ENCODE peak calls at places on chromosomes 2 and 18, in ten cellular contexts. One of them, this sample, is unnamed.

GRCh38 chr2:98269274-98269673 is 77.0 kb upstream of the CNGA3 start:
- DNase-seq in foreskin fibroblast: peak; percentile 78
- DNase-seq in A549: peak; percentile 44
- DNase-seq in GM12865: peak; percentile 64
- DNase-seq in choroid plexus epithelial cell: peak; percentile 81
- DNase-seq in fibroblast of pulmonary artery: peak; percentile 70
- DNase-seq in WERI-Rb-1: peak; percentile 40
- DNase-seq in AG04450: peak; percentile 15
- DNase-seq in dorsolateral prefrontal cortex: no peak
- DNase-seq in body of pancreas: peak; percentile 31
- DNase-seq in this sample: peak; percentile 3

GRCh38 chr2:240928476-240929363 is 22.6 kb downstream of the CROCC2 start:
- DNase-seq in foreskin fibroblast: no peak
- DNase-seq in A549: no peak
- DNase-seq in GM12865: no peak
- DNase-seq in choroid plexus epithelial cell: no peak
- DNase-seq in fibroblast of pulmonary artery: no peak
- DNase-seq in WERI-Rb-1: peak; percentile 9
- DNase-seq in AG04450: no peak
- DNase-seq in dorsolateral prefrontal cortex: peak; percentile 1
- DNase-seq in body of pancreas: peak; percentile 7
- DNase-seq in this sample: no peak

GRCh38 chr18:60053747-60054304 is 154.0 kb downstream of the PMAIP1 start:
- DNase-seq in foreskin fibroblast: peak; percentile 97
- DNase-seq in A549: peak; percentile 72
- DNase-seq in GM12865: peak; percentile 52
- DNase-seq in choroid plexus epithelial cell: peak; percentile 89
- DNase-seq in fibroblast of pulmonary artery: peak; percentile 85
- DNase-seq in WERI-Rb-1: no peak
- DNase-seq in AG04450: peak; percentile 78
- DNase-seq in dorsolateral prefrontal cortex: no peak
- DNase-seq in body of pancreas: no peak
- DNase-seq in this sample: peak; percentile 64

GRCh38 chr2:12044857-12045256 is 298.4 kb downstream of the LPIN1 start:
- DNase-seq in foreskin fibroblast: no peak
- DNase-seq in A549: no peak
- DNase-seq in GM12865: peak; percentile 87
- DNase-seq in choroid plexus epithelial cell: no peak
- DNase-seq in fibroblast of pulmonary artery: no peak
- DNase-seq in WERI-Rb-1: no peak
- DNase-seq in AG04450: no peak
- DNase-seq in dorsolateral prefrontal cortex: no peak
- DNase-seq in body of pancreas: no peak
- DNase-seq in this sample: no peak

GRCh38 chr2:192190474-192190873 is 4.3 kb downstream of the TMEFF2 start:
- DNase-seq in foreskin fibroblast: peak; percentile 62
- DNase-seq in A549: peak; percentile 4
- DNase-seq in GM12865: no peak
- DNase-seq in choroid plexus epithelial cell: peak; percentile 75
- DNase-seq in fibroblast of pulmonary artery: peak; percentile 71
- DNase-seq in WERI-Rb-1: no peak
- DNase-seq in AG04450: no peak
- DNase-seq in dorsolateral prefrontal cortex: no peak
- DNase-seq in body of pancreas: no peak
- DNase-seq in this sample: peak; percentile 5

GRCh38 chr2:237614151-237614720 is 13.2 kb upstream of the LRRFIP1 start:
- DNase-seq in foreskin fibroblast: no peak
- DNase-seq in A549: no peak
- DNase-seq in GM12865: no peak
- DNase-seq in choroid plexus epithelial cell: peak; percentile 58
- DNase-seq in fibroblast of pulmonary artery: peak; percentile 77
- DNase-seq in WERI-Rb-1: no peak
- DNase-seq in AG04450: no peak
- DNase-seq in dorsolateral prefrontal cortex: no peak
- DNase-seq in body of pancreas: peak; percentile 72
- DNase-seq in this sample: no peak

GRCh38 chr2:112876971-112877361 is 34.0 kb upstream of the IL37 start:
- DNase-seq in foreskin fibroblast: no peak
- DNase-seq in A549: no peak
- DNase-seq in GM12865: no peak
- DNase-seq in choroid plexus epithelial cell: no peak
- DNase-seq in fibroblast of pulmonary artery: peak; percentile 10
- DNase-seq in WERI-Rb-1: no peak
- DNase-seq in AG04450: no peak
- DNase-seq in dorsolateral prefrontal cortex: no peak
- DNase-seq in body of pancreas: no peak
- DNase-seq in this sample: no peak

GRCh38 chr2:207504513-207505171 is 25.1 kb upstream of the CREB1 start:
- DNase-seq in foreskin fibroblast: peak; percentile 75
- DNase-seq in A549: no peak
- DNase-seq in GM12865: no peak
- DNase-seq in choroid plexus epithelial cell: peak; percentile 73
- DNase-seq in fibroblast of pulmonary artery: peak; percentile 69
- DNase-seq in WERI-Rb-1: peak; percentile 55
- DNase-seq in AG04450: no peak
- DNase-seq in dorsolateral prefrontal cortex: peak; percentile 60
- DNase-seq in body of pancreas: peak; percentile 28
- DNase-seq in this sample: peak; percentile 67

GRCh38 chr2:39532933-39533332 is 95.8 kb upstream of the MAP4K3 start:
- DNase-seq in foreskin fibroblast: no peak
- DNase-seq in A549: no peak
- DNase-seq in GM12865: no peak
- DNase-seq in choroid plexus epithelial cell: no peak
- DNase-seq in fibroblast of pulmonary artery: no peak
- DNase-seq in WERI-Rb-1: no peak
- DNase-seq in AG04450: no peak
- DNase-seq in dorsolateral prefrontal cortex: no peak
- DNase-seq in body of pancreas: no peak
- DNase-seq in this sample: no peak

GRCh38 chr2:39531220-39531777 is 94.2 kb upstream of the MAP4K3 start:
- DNase-seq in foreskin fibroblast: no peak
- DNase-seq in A549: no peak
- DNase-seq in GM12865: no peak
- DNase-seq in choroid plexus epithelial cell: no peak
- DNase-seq in fibroblast of pulmonary artery: no peak
- DNase-seq in WERI-Rb-1: no peak
- DNase-seq in AG04450: no peak
- DNase-seq in dorsolateral prefrontal cortex: no peak
- DNase-seq in body of pancreas: no peak
- DNase-seq in this sample: no peak

GRCh38 chr2:39528701-39529100 is 91.6 kb upstream of the MAP4K3 start:
- DNase-seq in foreskin fibroblast: no peak
- DNase-seq in A549: no peak
- DNase-seq in GM12865: no peak
- DNase-seq in choroid plexus epithelial cell: no peak
- DNase-seq in fibroblast of pulmonary artery: no peak
- DNase-seq in WERI-Rb-1: no peak
- DNase-seq in AG04450: no peak
- DNase-seq in dorsolateral prefrontal cortex: no peak
- DNase-seq in body of pancreas: no peak
- DNase-seq in this sample: no peak

GRCh38 chr2:39529836-39530235 is 92.8 kb upstream of the MAP4K3 start:
- DNase-seq in foreskin fibroblast: no peak
- DNase-seq in A549: no peak
- DNase-seq in GM12865: no peak
- DNase-seq in choroid plexus epithelial cell: no peak
- DNase-seq in fibroblast of pulmonary artery: no peak
- DNase-seq in WERI-Rb-1: no peak
- DNase-seq in AG04450: no peak
- DNase-seq in dorsolateral prefrontal cortex: no peak
- DNase-seq in body of pancreas: no peak
- DNase-seq in this sample: no peak

DNA sequence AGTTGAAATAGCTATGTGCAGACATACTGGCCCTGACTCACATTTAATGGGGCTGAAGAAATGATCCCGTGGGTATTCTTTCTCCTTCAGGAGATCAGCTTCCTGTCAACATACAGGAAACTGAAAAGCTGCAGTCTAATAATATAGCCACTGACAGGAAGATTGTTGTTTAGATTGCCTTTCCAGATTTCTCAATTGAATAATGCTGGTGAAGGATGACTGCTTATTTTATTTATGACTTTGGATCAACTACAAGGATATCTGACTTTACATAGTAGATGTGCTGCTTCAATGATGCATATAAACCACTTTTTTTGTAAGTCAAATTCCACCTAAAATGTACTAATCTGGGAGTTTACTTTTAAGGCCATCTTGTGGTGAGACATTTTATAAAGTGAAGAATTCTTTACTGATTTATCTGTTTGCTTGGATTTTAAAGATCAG is 93.4 kb upstream of the MAP4K3 start:
- DNase-seq in foreskin fibroblast: peak; percentile 81
- DNase-seq in A549: no peak
- DNase-seq in GM12865: no peak
- DNase-seq in choroid plexus epithelial cell: peak; percentile 86
- DNase-seq in fibroblast of pulmonary artery: peak; percentile 79
- DNase-seq in WERI-Rb-1: no peak
- DNase-seq in AG04450: no peak
- DNase-seq in dorsolateral prefrontal cortex: no peak
- DNase-seq in body of pancreas: no peak
- DNase-seq in this sample: no peak
- TF ChIP-seq CTCF in foreskin fibroblast: no peak
- TF ChIP-seq CTCF in A549: peak; percentile 31
- TF ChIP-seq CTCF in GM12865: no peak
- TF ChIP-seq CTCF in choroid plexus epithelial cell: peak; percentile 27
- TF ChIP-seq CTCF in fibroblast of pulmonary artery: peak; percentile 7
- TF ChIP-seq CTCF in WERI-Rb-1: no peak
- TF ChIP-seq CTCF in AG04450: peak; percentile 19
- TF ChIP-seq CTCF in dorsolateral prefrontal cortex: no peak
- TF ChIP-seq CTCF in body of pancreas: no peak
- TF ChIP-seq CTCF in this sample: no peak

DNA sequence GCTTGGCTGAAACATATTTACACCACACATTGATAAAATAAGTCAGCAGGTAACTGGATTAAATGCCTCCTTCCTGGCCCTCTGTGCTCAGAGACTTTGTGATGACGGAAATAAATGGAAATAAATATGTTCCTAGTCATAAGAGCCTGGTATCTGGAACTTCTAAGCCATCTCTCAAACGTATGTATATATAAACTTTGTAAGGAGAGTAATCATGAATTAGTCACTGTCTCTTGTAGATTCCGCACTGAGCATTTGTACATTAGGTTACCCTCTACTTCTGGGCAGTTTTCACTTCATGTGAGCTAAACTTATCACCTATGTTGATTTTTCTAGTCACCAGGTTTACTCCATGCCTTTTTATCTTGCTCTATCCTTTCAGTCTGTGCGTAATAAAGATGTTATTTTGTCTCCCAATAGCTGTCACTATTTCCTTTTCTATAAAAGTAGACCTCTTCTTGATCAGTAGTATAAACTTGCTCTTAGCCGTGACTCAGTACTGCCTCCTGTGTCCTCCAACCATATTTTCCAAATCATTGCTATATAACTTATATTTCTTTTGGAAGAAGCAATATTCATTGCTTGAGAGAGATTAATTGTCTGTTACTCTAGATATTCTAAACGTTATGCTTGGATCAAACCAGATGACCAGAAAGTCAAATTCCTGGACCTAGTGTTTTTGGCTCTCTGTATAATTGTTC is 53.2 kb downstream of the FEZ2 start:
- DNase-seq in foreskin fibroblast: peak; percentile 46
- DNase-seq in A549: no peak
- DNase-seq in GM12865: no peak
- DNase-seq in choroid plexus epithelial cell: peak; percentile 52
- DNase-seq in fibroblast of pulmonary artery: no peak
- DNase-seq in WERI-Rb-1: no peak
- DNase-seq in AG04450: no peak
- DNase-seq in dorsolateral prefrontal cortex: no peak
- DNase-seq in body of pancreas: no peak
- DNase-seq in this sample: no peak
- H3K4me3 ChIP-seq in foreskin fibroblast: no peak overlapping the region
- H3K4me3 ChIP-seq in A549: no peak overlapping the region
- H3K4me3 ChIP-seq in GM12865: no peak overlapping the region
- H3K4me3 ChIP-seq in choroid plexus epithelial cell: no peak overlapping the region
- H3K4me3 ChIP-seq in fibroblast of pulmonary artery: no peak overlapping the region
- H3K4me3 ChIP-seq in WERI-Rb-1: no peak overlapping the region
- H3K4me3 ChIP-seq in AG04450: no peak overlapping the region
- H3K4me3 ChIP-seq in dorsolateral prefrontal cortex: no peak overlapping the region
- H3K4me3 ChIP-seq in body of pancreas: no peak overlapping the region
- H3K4me3 ChIP-seq in this sample: no peak overlapping the region

GRCh38 chr2:42074661-42075060 is 26.8 kb downstream of the PKDCC start:
- DNase-seq in foreskin fibroblast: no peak
- DNase-seq in A549: no peak
- DNase-seq in GM12865: no peak
- DNase-seq in choroid plexus epithelial cell: no peak
- DNase-seq in fibroblast of pulmonary artery: no peak
- DNase-seq in WERI-Rb-1: no peak
- DNase-seq in AG04450: no peak
- DNase-seq in dorsolateral prefrontal cortex: no peak
- DNase-seq in body of pancreas: no peak
- DNase-seq in this sample: no peak
- TF ChIP-seq CTCF in foreskin fibroblast: no peak
- TF ChIP-seq CTCF in A549: no peak
- TF ChIP-seq CTCF in GM12865: peak; percentile 5
- TF ChIP-seq CTCF in choroid plexus epithelial cell: peak; percentile 21
- TF ChIP-seq CTCF in fibroblast of pulmonary artery: peak; percentile 5
- TF ChIP-seq CTCF in WERI-Rb-1: peak; percentile 69
- TF ChIP-seq CTCF in AG04450: no peak
- TF ChIP-seq CTCF in dorsolateral prefrontal cortex: no peak
- TF ChIP-seq CTCF in body of pancreas: no peak
- TF ChIP-seq CTCF in this sample: no peak

DNA sequence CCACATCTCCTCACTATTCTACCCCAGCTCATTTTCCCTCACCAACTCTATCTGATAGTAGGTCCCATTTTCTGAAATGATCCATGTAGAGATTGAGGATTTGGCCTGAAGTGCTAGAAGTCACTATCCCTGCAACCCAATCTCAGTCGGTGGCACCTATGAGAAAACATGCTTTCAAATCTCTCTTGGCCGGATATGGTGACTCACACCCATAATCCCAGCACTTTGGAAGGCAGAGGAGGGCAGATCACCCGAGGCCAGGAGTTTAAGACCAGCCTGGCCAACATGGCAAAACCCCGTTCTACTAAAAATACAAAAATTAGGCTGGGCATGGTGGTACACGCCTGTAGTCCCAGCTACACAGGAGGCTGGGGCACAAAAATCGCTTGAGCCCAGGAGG is 19.1 kb upstream of the MARCHF4 start:
- DNase-seq in foreskin fibroblast: no peak
- DNase-seq in A549: no peak
- DNase-seq in GM12865: no peak
- DNase-seq in choroid plexus epithelial cell: no peak
- DNase-seq in fibroblast of pulmonary artery: peak; percentile 21
- DNase-seq in WERI-Rb-1: no peak
- DNase-seq in AG04450: no peak
- DNase-seq in dorsolateral prefrontal cortex: no peak
- DNase-seq in body of pancreas: no peak
- DNase-seq in this sample: no peak
- H3K4me3 ChIP-seq in foreskin fibroblast: no peak overlapping the region
- H3K4me3 ChIP-seq in A549: no peak overlapping the region
- H3K4me3 ChIP-seq in GM12865: no peak overlapping the region
- H3K4me3 ChIP-seq in choroid plexus epithelial cell: no peak overlapping the region
- H3K4me3 ChIP-seq in fibroblast of pulmonary artery: no peak overlapping the region
- H3K4me3 ChIP-seq in WERI-Rb-1: no peak overlapping the region
- H3K4me3 ChIP-seq in AG04450: no peak overlapping the region
- H3K4me3 ChIP-seq in dorsolateral prefrontal cortex: no peak overlapping the region
- H3K4me3 ChIP-seq in body of pancreas: no peak overlapping the region
- H3K4me3 ChIP-seq in this sample: no peak overlapping the region

This sample was measured in AG04449.